ENCODE peak calls at places on chromosome X, in six cellular contexts. One of them, this sample, is unnamed.
A peak's percentile ranks its signal among the peaks of the same experiment; 100 is the strongest.

GRCh38 chrX:113741744-113742143 is 842.1 kb upstream of the HTR2C start:
- DNase-seq in HEK293T: peak; percentile 28
- DNase-seq in activated naive CD4-positive, alpha-beta T cell: no peak
- DNase-seq in GM04503: peak; percentile 17
- DNase-seq in iPS DF 19.7: no peak
- DNase-seq in H9: no peak
- DNase-seq in this sample: no peak

GRCh38 chrX:135985123-135985973 is at the start of gene SLC9A6:
- DNase-seq in HEK293T: peak; percentile 85
- DNase-seq in activated naive CD4-positive, alpha-beta T cell: peak; percentile 28
- DNase-seq in GM04503: no peak
- DNase-seq in iPS DF 19.7: no peak
- DNase-seq in H9: peak; percentile 69
- DNase-seq in this sample: peak; percentile 64

GRCh38 chrX:154734101-154734781 is 16.6 kb downstream of the GAB3 start:
- DNase-seq in HEK293T: no peak
- DNase-seq in activated naive CD4-positive, alpha-beta T cell: no peak
- DNase-seq in GM04503: no peak
- DNase-seq in iPS DF 19.7: no peak
- DNase-seq in H9: no peak
- DNase-seq in this sample: no peak

GRCh38 chrX:129013574-129013973 is 509.7 kb downstream of the SMARCA1 start:
- DNase-seq in HEK293T: no peak
- DNase-seq in activated naive CD4-positive, alpha-beta T cell: no peak
- DNase-seq in GM04503: no peak
- DNase-seq in iPS DF 19.7: no peak
- DNase-seq in H9: peak; percentile 50
- DNase-seq in this sample: no peak

GRCh38 chrX:123924181-123924580 is 37.3 kb upstream of the STAG2 start:
- DNase-seq in HEK293T: no peak
- DNase-seq in activated naive CD4-positive, alpha-beta T cell: no peak
- DNase-seq in GM04503: no peak
- DNase-seq in iPS DF 19.7: peak; percentile 83
- DNase-seq in H9: peak; percentile 46
- DNase-seq in this sample: no peak

GRCh38 chrX:133365886-133366611 is 49.2 kb downstream of the GPC4 start:
- DNase-seq in HEK293T: no peak
- DNase-seq in activated naive CD4-positive, alpha-beta T cell: no peak
- DNase-seq in GM04503: peak; percentile 11
- DNase-seq in iPS DF 19.7: no peak
- DNase-seq in H9: no peak
- DNase-seq in this sample: no peak

GRCh38 chrX:103250977-103251376 is 4.0 kb downstream of the TCEAL8 start:
- DNase-seq in HEK293T: no peak
- DNase-seq in activated naive CD4-positive, alpha-beta T cell: no peak
- DNase-seq in GM04503: no peak
- DNase-seq in iPS DF 19.7: no peak
- DNase-seq in H9: no peak
- DNase-seq in this sample: no peak

GRCh38 chrX:31713120-31713519 is 641.3 kb upstream of the FTHL17 start:
- DNase-seq in HEK293T: no peak
- DNase-seq in activated naive CD4-positive, alpha-beta T cell: no peak
- DNase-seq in GM04503: no peak
- DNase-seq in iPS DF 19.7: no peak
- DNase-seq in H9: no peak
- DNase-seq in this sample: no peak

GRCh38 chrX:71815121-71815905 is 52.2 kb downstream of the CXorf49B start:
- DNase-seq in HEK293T: no peak
- DNase-seq in activated naive CD4-positive, alpha-beta T cell: no peak
- DNase-seq in GM04503: no peak
- DNase-seq in iPS DF 19.7: no peak
- DNase-seq in H9: no peak
- DNase-seq in this sample: no peak

GRCh38 chrX:119008122-119008744 is 33.8 kb downstream of the LONRF3 start:
- DNase-seq in HEK293T: peak; percentile 71
- DNase-seq in activated naive CD4-positive, alpha-beta T cell: no peak
- DNase-seq in GM04503: no peak
- DNase-seq in iPS DF 19.7: no peak
- DNase-seq in H9: no peak
- DNase-seq in this sample: no peak

GRCh38 chrX:69015564-69016218 is 149.6 kb downstream of the PJA1 start:
- DNase-seq in HEK293T: no peak
- DNase-seq in activated naive CD4-positive, alpha-beta T cell: no peak
- DNase-seq in GM04503: no peak
- DNase-seq in iPS DF 19.7: no peak
- DNase-seq in H9: no peak
- DNase-seq in this sample: no peak

GRCh38 chrX:9786839-9787635 is 808 bp downstream of the SHROOM2 start:
- DNase-seq in HEK293T: peak; percentile 30
- DNase-seq in activated naive CD4-positive, alpha-beta T cell: no peak
- DNase-seq in GM04503: no peak
- DNase-seq in iPS DF 19.7: no peak
- DNase-seq in H9: no peak
- DNase-seq in this sample: no peak